ENCODE peak calls at places on chromosomes 4 and X, in ten cellular contexts. Z, I, M, L, C, D, Q, Y, J and N are unnamed samples.

GRCh38 chrX:100975212-100975611 is 5.7 kb downstream of the ARL13A start:
- DNase-seq in Z (no peak), I (no peak), M (no peak), L (no peak), C (no peak), D (no peak), Q (no peak), Y (no peak), J (no peak), N (no peak)

GRCh38 chr4:39237179-39237578 is 54.9 kb downstream of the WDR19 start:
- DNase-seq in Z (no peak), I (no peak), M (no peak), L (no peak), C (no peak), D (no peak), Q (no peak), Y (no peak), J (no peak), N (no peak)

GRCh38 chr4:40909363-40909876 is 159.7 kb downstream of the NSUN7 start:
- DNase-seq in Z (peak; percentile 9), I (peak; percentile 50), M (no peak), L (no peak), C (no peak), D (peak; percentile 82), Q (no peak), Y (no peak), J (peak; percentile 66), N (no peak)

GRCh38 chr4:136651278-136651667 is 881.0 kb downstream of the PCDH18 start:
- DNase-seq in Z (no peak), I (no peak), M (no peak), L (no peak), C (no peak), D (no peak), Q (no peak), Y (no peak), J (no peak), N (no peak)

GRCh38 chrX:72487661-72488060 is 85.0 kb downstream of the HDAC8 start:
- DNase-seq in Z (no peak), I (no peak), M (no peak), L (no peak), C (no peak), D (no peak), Q (no peak), Y (no peak), J (no peak), N (no peak)

GRCh38 chr4:144174401-144175067 is 34.0 kb upstream of the GYPA start:
- DNase-seq in Z (no peak), I (no peak), M (no peak), L (no peak), C (no peak), D (peak; percentile 53), Q (peak; percentile 2), Y (no peak), J (peak; percentile 42), N (peak; percentile 65)

GRCh38 chrX:129738466-129739308 is at the start of gene XPNPEP2:
- DNase-seq in Z (no peak), I (no peak), M (no peak), L (peak; percentile 62), C (no peak), D (no peak), Q (no peak), Y (no peak), J (no peak), N (no peak)

GRCh38 chrX:39491548-39492297 is 606.0 kb downstream of the BCOR start:
- DNase-seq in Z (peak; percentile 53), I (peak; percentile 56), M (no peak), L (no peak), C (no peak), D (no peak), Q (no peak), Y (no peak), J (no peak), N (peak; percentile 88)

GRCh38 chr4:156870166-156870565 is 101.4 kb downstream of the PDGFC start:
- DNase-seq in Z (no peak), I (no peak), M (no peak), L (no peak), C (no peak), D (no peak), Q (no peak), Y (no peak), J (no peak), N (no peak)

GRCh38 chr4:100093091-100093866 is 97.0 kb downstream of the DDIT4L start:
- DNase-seq in Z (peak; percentile 80), I (peak; percentile 90), M (peak; percentile 73), L (peak; percentile 79), C (peak; percentile 82), D (peak; percentile 89), Q (peak; percentile 10), Y (peak; percentile 75), J (peak; percentile 55), N (peak; percentile 73)

GRCh38 chr4:22434895-22435294 is 81.0 kb downstream of the ADGRA3 start:
- DNase-seq in Z (no peak), I (no peak), M (no peak), L (no peak), C (no peak), D (no peak), Q (no peak), Y (peak; percentile 48), J (peak; percentile 36), N (peak; percentile 37)

GRCh38 chr4:7134737-7135388 is 57.5 kb upstream of the SORCS2 start:
- DNase-seq in Z (no peak), I (no peak), M (peak; percentile 83), L (peak; percentile 89), C (peak; percentile 64), D (peak; percentile 74), Q (peak; percentile 35), Y (no peak), J (no peak), N (peak; percentile 39)

GRCh38 chr4:55612341-55612740 is 20.3 kb upstream of the PDCL2 start:
- DNase-seq in Z (no peak), I (no peak), M (no peak), L (no peak), C (no peak), D (no peak), Q (no peak), Y (no peak), J (no peak), N (no peak)

GRCh38 chr4:149715822-149716585 is 99.6 kb downstream of the IQCM start:
- DNase-seq in Z (no peak), I (no peak), M (no peak), L (no peak), C (no peak), D (no peak), Q (no peak), Y (no peak), J (no peak), N (no peak)

GRCh38 chr4:52883183-52883621 is 21.1 kb downstream of the RASL11B start:
- DNase-seq in Z (no peak), I (no peak), M (no peak), L (no peak), C (no peak), D (no peak), Q (no peak), Y (no peak), J (no peak), N (no peak)

GRCh38 chrX:150856101-150856500 is 42.4 kb downstream of the CD99L2 start:
- DNase-seq in Z (no peak), I (no peak), M (no peak), L (no peak), C (no peak), D (no peak), Q (no peak), Y (no peak), J (no peak), N (no peak)

GRCh38 chr4:161581262-161581661 is 582.5 kb downstream of the FSTL5 start:
- DNase-seq in Z (no peak), I (no peak), M (no peak), L (no peak), C (no peak), D (no peak), Q (no peak), Y (no peak), J (no peak), N (peak; percentile 68)

GRCh38 chr4:76745264-76745663 is 152.7 kb downstream of the SOWAHB start:
- DNase-seq in Z (no peak), I (no peak), M (no peak), L (no peak), C (no peak), D (peak; percentile 31), Q (no peak), Y (no peak), J (no peak), N (no peak)

GRCh38 chr4:51859476-51860032 is 16.6 kb downstream of the DCUN1D4 start:
- DNase-seq in Z (no peak), I (no peak), M (no peak), L (no peak), C (no peak), D (peak; percentile 6), Q (no peak), Y (no peak), J (no peak), N (no peak)

GRCh38 chrX:107935664-107936433 is 46.3 kb downstream of the TEX13B start:
- DNase-seq in Z (no peak), I (no peak), M (no peak), L (no peak), C (no peak), D (no peak), Q (no peak), Y (no peak), J (no peak), N (no peak)

GRCh38 chr4:164734476-164734875 is 19.5 kb upstream of the SMIM31 start:
- DNase-seq in Z (no peak), I (no peak), M (no peak), L (no peak), C (no peak), D (no peak), Q (no peak), Y (no peak), J (no peak), N (peak; percentile 17)

GRCh38 chr4:126839066-126839465 is 793.7 kb upstream of the INTU start:
- DNase-seq in Z (no peak), I (no peak), M (no peak), L (no peak), C (no peak), D (peak; percentile 40), Q (no peak), Y (no peak), J (no peak), N (no peak)